ENCODE peak calls at places on chromosome 9, in six cellular contexts. S, D, I, C, U and A are unnamed samples. For H3K9me3, the result is how much of the 10 kb centered on the place peaks cover.

GRCh38 chr9:21452681-21453080 is 12.4 kb downstream of the IFNA1 start:
- DNase-seq in S (no peak), D (no peak), I (no peak), C (no peak), U (no peak), A (no peak)

GRCh38 chr9:22216730-22217160 is 207.6 kb upstream of the CDKN2B start:
- DNase-seq in S (peak), D (no peak), I (no peak), C (peak), U (no peak), A (peak)

GRCh38 chr9:136009516-136009915 is 48.3 kb upstream of the UBAC1 start:
- DNase-seq in S (no peak), D (no peak), I (peak), C (no peak), U (no peak), A (peak)

GRCh38 chr9:84317563-84317962 is 23.0 kb downstream of the SLC28A3 start:
- DNase-seq in S (no peak), D (no peak), I (no peak), C (no peak), U (no peak), A (no peak)

GRCh38 chr9:1869843-1870242 is 145.3 kb upstream of the SMARCA2 start:
- DNase-seq in S (no peak), D (no peak), I (no peak), C (no peak), U (no peak), A (no peak)

GRCh38 chr9:128002959-128003358 is 22.2 kb upstream of the EEIG1 start:
- DNase-seq in S (no peak), D (no peak), I (no peak), C (no peak), U (no peak), A (no peak)

GRCh38 chr9:75033789-75034473 is 5.8 kb upstream of the CARNMT1 start:
- DNase-seq in S (peak), D (no peak), I (no peak), C (peak), U (no peak), A (no peak)

GRCh38 chr9:38432922-38433510 is 8.8 kb upstream of the IGFBPL1 start:
- DNase-seq in S (peak), D (no peak), I (no peak), C (peak), U (no peak), A (no peak)

GRCh38 chr9:78297672-78297961 is 692 bp downstream of the PSAT1 start:
- DNase-seq in S (peak), D (no peak), I (no peak), C (no peak), U (no peak), A (no peak)

GRCh38 chr9:131227112-131228058 is 48.9 kb downstream of the FAM78A start:
- DNase-seq in S (peak), D (no peak), I (peak), C (peak), U (no peak), A (no peak)

GRCh38 chr9:16828335-16829281 is 41.9 kb downstream of the BNC2 start:
- DNase-seq in S (peak), D (no peak), I (peak), C (peak), U (no peak), A (no peak)

GRCh38 chr9:137176302-137177182 is 4.7 kb upstream of the TMEM210 start:
- DNase-seq in S (peak), D (no peak), I (no peak), C (peak), U (no peak), A (no peak)

GRCh38 chr9:125839322-125839721 is 92.1 kb downstream of the PBX3 start:
- DNase-seq in S (no peak), D (no peak), I (no peak), C (no peak), U (no peak), A (no peak)

GRCh38 chr9:118962426-118962825 is 406.8 kb downstream of the BRINP1 start:
- DNase-seq in S (no peak), D (no peak), I (no peak), C (peak), U (no peak), A (no peak)

GRCh38 chr9:124852121-124852828 is 985 bp upstream of the WDR38 start:
- DNase-seq in S (no peak), D (peak), I (peak), C (no peak), U (no peak), A (peak)

GRCh38 chr9:115035872-115036612 is 81.9 kb downstream of the TNC start:
- DNase-seq in S (peak), D (no peak), I (no peak), C (peak), U (no peak), A (no peak)

GRCh38 chr9:129551393-129551973 is 69.4 kb downstream of the C9orf50 start:
- DNase-seq in S (no peak), D (no peak), I (no peak), C (no peak), U (no peak), A (no peak)

GRCh38 chr9:114849450-114849849 is 43.6 kb upstream of the TNFSF15 start:
- DNase-seq in S (no peak), D (no peak), I (no peak), C (no peak), U (no peak), A (no peak)

GRCh38 chr9:74942801-74943200 is 9.9 kb downstream of the C9orf40 start:
- DNase-seq in S (peak), D (no peak), I (no peak), C (peak), U (no peak), A (no peak)

GRCh38 chr9:69486498-69486897 is 161.5 kb downstream of the ENTREP1 start:
- DNase-seq in S (no peak), D (no peak), I (no peak), C (no peak), U (no peak), A (peak)

GRCh38 chr9:69485466-69485865 is 160.5 kb downstream of the ENTREP1 start:
- DNase-seq in S (no peak), D (no peak), I (no peak), C (no peak), U (no peak), A (no peak)

DNA sequence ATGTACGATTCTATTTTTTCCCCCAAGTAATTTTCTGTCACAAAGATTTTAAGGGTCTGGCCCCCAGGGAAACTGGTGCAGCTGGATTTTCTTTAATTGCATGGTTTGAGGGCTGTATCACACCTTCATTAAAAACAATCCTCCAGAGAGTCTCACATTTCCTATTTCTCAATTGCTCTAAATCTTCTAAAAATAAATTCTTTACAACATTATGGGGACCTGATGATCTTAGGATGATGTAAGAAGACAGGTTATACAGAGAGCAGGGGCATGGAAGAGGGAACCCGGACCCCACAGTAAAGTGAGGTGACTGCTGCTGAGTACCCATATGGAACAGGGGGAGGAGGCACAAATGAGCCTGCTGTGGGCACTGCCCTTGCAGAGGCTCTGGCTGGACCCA is 159.0 kb downstream of the ENTREP1 start:
- DNase-seq in S (no peak), D (no peak), I (no peak), C (no peak), U (no peak), A (no peak)
- H3K9me3 ChIP-seq in S (under half), D (under half), I (under half), C (under half), U (under half), A (under half)

GRCh38 chr9:92138157-92138959 is 23.1 kb upstream of the SPTLC1 start:
- DNase-seq in S (peak), D (peak), I (peak), C (peak), U (no peak), A (peak)

GRCh38 chr9:92142329-92142728 is 27.1 kb upstream of the SPTLC1 start:
- DNase-seq in S (no peak), D (no peak), I (no peak), C (no peak), U (no peak), A (no peak)

GRCh38 chr9:92141144-92142129 is 26.2 kb upstream of the SPTLC1 start:
- DNase-seq in S (no peak), D (no peak), I (no peak), C (peak), U (no peak), A (no peak)

GRCh38 chr9:92140754-92141143 is 25.5 kb upstream of the SPTLC1 start:
- DNase-seq in S (no peak), D (no peak), I (no peak), C (no peak), U (no peak), A (no peak)

DNA sequence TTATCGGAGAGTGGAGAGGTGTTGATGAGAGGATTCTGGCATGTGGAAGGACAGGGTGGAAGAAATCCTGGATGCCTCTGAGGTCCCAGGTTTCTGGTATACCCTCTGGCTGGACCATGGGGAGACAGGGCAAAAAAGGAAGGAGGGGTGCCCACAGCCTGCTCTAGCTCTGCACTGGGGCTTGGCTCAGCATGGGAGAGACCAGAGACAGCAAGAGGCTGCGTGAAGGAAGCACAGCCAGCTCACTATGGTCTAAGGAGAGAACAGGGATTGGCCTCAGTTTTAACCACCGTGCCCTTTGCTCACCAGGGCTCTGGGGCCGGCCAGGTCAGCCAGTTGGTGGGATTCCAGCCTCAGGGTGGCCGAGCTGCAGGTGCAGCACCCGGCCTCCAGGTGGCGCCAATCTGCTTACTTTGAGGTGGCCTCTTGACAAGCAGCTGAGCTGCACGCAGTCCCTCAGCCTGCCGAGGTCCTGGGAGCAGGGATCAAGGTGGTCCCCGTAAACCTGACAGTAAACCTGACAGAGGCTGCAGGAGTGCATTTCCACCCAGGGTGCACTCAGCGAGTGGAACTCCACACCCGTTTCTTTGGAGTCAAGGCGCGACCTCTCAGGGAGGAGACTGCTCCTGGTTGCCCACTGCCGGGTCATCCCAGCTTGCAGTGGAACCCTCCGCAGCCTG is 25.0 kb upstream of the SPTLC1 start:
- DNase-seq in S (peak), D (peak), I (peak), C (peak), U (peak), A (peak)
- H3K4me3 ChIP-seq in S (peak), D (peak), I (peak), C (peak), U (peak), A (peak)

DNA sequence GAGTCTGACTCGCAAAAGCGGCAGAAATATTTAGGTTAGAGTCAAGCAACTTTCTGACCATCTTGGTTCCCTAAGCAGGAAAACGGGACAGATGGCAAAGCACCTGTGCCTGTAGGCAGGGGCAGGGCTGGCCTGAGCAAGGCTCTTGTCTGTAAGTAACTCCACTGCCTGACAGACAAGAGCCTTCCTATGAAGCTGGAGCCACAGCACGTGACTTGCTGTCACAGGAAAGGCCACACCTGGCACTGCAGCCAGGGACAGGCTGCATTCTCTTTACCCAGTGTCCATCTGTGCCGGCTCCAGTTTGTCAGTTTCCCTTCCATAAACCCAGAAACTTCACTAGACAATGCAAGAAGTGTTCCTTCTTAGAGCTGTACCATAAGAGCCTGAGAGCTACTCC is 78.0 kb downstream of the GPR21 start:
- DNase-seq in S (no peak), D (no peak), I (no peak), C (no peak), U (no peak), A (no peak)
- H3K27ac ChIP-seq in S (no peak), D (no peak), I (peak), C (no peak), U (no peak), A (peak)

DNA sequence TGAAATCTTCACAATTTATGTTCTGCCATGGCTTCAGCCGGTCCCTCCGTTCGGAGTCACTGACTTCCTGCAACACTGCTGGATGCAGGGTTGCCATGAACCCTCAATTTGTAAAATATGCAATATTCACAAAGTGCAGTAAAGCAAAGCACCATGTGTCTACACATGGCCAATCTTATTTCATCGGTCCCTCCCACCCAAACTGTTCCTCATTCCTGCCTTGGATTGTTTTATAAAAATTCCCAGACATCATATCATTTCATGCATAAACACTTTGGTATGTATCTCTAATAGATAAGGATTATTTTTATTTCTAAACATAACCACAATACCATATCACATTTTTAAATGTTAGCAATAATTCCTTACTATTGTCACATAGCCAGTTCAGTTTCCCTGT is 82.1 kb upstream of the PCAT7 start:
- DNase-seq in S (no peak), D (no peak), I (no peak), C (no peak), U (no peak), A (no peak)
- H3K9me3 ChIP-seq in S (under half), D (under half), I (under half), C (under half), U (under half), A (under half)

DNA sequence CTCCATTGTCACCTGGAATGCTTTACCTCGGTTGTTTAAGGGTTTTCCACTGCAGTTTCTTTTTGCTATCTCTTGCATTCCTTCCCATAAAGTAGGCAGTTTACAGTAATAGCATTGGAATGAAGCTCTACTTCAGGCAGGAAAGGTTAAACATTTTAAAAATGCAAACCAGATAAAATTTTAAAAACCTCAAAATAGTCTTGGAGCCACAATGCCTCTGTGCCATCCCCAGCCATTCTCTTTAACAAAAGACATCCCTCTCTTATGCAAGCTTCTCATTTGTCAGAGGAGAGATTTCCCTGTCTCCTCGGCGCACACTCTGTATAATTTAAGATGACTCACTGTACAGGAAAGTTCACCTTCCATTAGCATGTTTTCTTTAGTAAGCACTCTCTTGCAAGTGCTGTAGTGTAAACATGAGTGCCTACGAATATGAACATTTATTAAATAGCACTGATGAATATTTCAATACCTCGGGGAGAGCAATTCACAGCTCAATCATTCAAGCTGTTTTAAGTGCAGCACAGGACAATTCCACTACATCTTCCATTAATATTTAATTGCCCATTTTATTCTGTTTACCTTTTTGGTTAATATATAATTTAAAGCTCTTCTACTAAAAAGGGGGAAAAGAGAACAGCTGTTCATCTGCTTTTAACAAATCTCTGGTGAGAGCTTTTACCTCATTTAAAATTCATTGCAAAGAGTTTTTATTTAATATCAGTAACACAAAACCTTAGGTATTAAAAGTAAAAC is 343.6 kb downstream of the SPATA31D1 start:
- DNase-seq in S (peak), D (no peak), I (no peak), C (peak), U (no peak), A (no peak)
- H3K4me3 ChIP-seq in S (no peak), D (no peak), I (no peak), C (no peak), U (no peak), A (no peak)

DNA sequence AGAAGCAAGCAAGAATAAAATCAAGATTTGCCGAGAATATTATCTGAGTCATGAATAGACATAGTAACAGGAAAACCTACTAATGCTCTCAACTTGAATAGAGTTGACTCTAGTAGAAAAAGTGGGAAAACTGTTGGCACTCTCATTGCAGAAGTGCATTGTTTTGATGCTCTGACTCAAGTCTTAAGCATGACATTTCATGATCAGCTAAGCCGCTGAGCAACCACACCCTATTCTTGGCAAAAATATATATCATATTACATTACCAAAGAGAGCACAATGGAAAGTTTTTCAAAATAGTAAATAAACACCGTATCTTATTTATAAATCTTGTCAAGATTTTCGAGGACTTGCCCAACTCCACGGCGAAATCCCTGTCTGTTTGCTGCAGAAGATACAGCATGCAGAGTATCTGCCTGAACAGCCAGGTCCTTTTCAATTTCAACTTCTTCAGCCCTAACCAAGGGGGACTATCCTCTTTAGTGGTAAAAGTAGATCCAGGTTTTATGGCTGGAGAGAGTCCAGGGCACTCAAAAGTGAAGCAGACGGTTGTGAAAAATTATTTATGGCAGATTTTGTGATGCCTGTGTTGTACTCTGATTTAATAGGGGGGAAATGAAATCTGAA is 13.9 kb upstream of the ADAMTSL1 start:
- DNase-seq in S (peak), D (no peak), I (no peak), C (peak), U (no peak), A (no peak)
- H3K27ac ChIP-seq in S (no peak), D (no peak), I (no peak), C (no peak), U (no peak), A (no peak)

DNA sequence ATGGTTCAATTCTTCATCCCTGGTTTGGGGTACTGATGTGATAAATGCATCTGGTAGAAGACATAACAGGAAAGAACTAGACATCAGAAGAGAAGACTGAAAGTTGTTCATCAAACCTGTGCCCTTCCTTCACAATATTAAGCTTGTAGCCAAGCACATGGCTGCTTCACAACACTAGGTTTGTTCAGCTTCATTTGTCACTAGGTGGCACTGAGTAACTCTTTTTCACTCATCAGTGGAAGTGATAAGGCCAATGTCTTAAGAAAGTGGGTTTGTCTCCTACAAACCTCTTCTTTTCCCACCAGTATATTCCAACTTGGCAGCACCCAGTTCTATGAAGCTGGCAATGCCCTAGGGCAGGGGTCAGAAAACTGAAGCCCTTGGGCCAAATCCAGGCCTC is 26.9 kb downstream of the ZNF484 start:
- DNase-seq in S (no peak), D (no peak), I (no peak), C (no peak), U (no peak), A (no peak)
- H3K9me3 ChIP-seq in S (under half), D (under half), I (under half), C (half or more), U (half or more), A (under half)

GRCh38 chr9:6777218-6777902 is 19.6 kb downstream of the KDM4C start:
- DNase-seq in S (no peak), D (no peak), I (no peak), C (no peak), U (no peak), A (no peak)
- H3K4me3 ChIP-seq in S (no peak), D (no peak), I (no peak), C (no peak), U (no peak), A (no peak)